ENCODE peak calls at places on chromosomes 16 and 17, in four cellular contexts. One of them, this sample, is unnamed.

GRCh38 chr17:303161-303560 is 49.4 kb downstream of the RPH3AL start:
- DNase-seq in psoas muscle: no peak
- DNase-seq in activated naive CD4-positive, alpha-beta T cell treated with anti-CD3 and anti-CD28 coated beads, Interleukin-2, amount 50 U/mL, for 16 hours: no peak
- DNase-seq in NCI-H2107: no peak
- DNase-seq in this sample: no peak

GRCh38 chr16:27738596-27738995 is 188.7 kb downstream of the KATNIP start:
- DNase-seq in activated naive CD4-positive, alpha-beta T cell treated with anti-CD3 and anti-CD28 coated beads, Interleukin-2, amount 50 U/mL, for 16 hours: no peak
- DNase-seq in NCI-H2107: no peak
- DNase-seq in psoas muscle: no peak
- DNase-seq in this sample: no peak

GRCh38 chr16:31875112-31875803 is 1.7 kb downstream of the ZNF267 start:
- DNase-seq in activated naive CD4-positive, alpha-beta T cell treated with anti-CD3 and anti-CD28 coated beads, Interleukin-2, amount 50 U/mL, for 16 hours: no peak
- DNase-seq in psoas muscle: no peak
- DNase-seq in NCI-H2107: no peak
- DNase-seq in this sample: no peak

GRCh38 chr16:66376114-66376513 is 9.6 kb downstream of the CDH5 start:
- DNase-seq in activated naive CD4-positive, alpha-beta T cell treated with anti-CD3 and anti-CD28 coated beads, Interleukin-2, amount 50 U/mL, for 16 hours: no peak
- DNase-seq in psoas muscle: no peak
- DNase-seq in NCI-H2107: no peak
- DNase-seq in this sample: no peak

GRCh38 chr17:79840204-79840988 is 1.2 kb upstream of the CBX4 start:
- DNase-seq in NCI-H2107: no peak
- DNase-seq in activated naive CD4-positive, alpha-beta T cell treated with anti-CD3 and anti-CD28 coated beads, Interleukin-2, amount 50 U/mL, for 16 hours: peak
- DNase-seq in psoas muscle: peak
- DNase-seq in this sample: no peak

GRCh38 chr17:38716368-38717005 is 11.4 kb downstream of the MLLT6 start:
- DNase-seq in NCI-H2107: no peak
- DNase-seq in psoas muscle: peak
- DNase-seq in activated naive CD4-positive, alpha-beta T cell treated with anti-CD3 and anti-CD28 coated beads, Interleukin-2, amount 50 U/mL, for 16 hours: no peak
- DNase-seq in this sample: no peak

GRCh38 chr17:57445051-57445450 is 188.7 kb downstream of the MSI2 start:
- DNase-seq in psoas muscle: no peak
- DNase-seq in activated naive CD4-positive, alpha-beta T cell treated with anti-CD3 and anti-CD28 coated beads, Interleukin-2, amount 50 U/mL, for 16 hours: no peak
- DNase-seq in NCI-H2107: no peak
- DNase-seq in this sample: peak

GRCh38 chr17:75003070-75003956 is 9.2 kb upstream of the MRPL58 start:
- DNase-seq in psoas muscle: no peak
- DNase-seq in NCI-H2107: no peak
- DNase-seq in activated naive CD4-positive, alpha-beta T cell treated with anti-CD3 and anti-CD28 coated beads, Interleukin-2, amount 50 U/mL, for 16 hours: no peak
- DNase-seq in this sample: no peak

GRCh38 chr16:546909-547770 is 13.1 kb upstream of the PRR35 start:
- DNase-seq in activated naive CD4-positive, alpha-beta T cell treated with anti-CD3 and anti-CD28 coated beads, Interleukin-2, amount 50 U/mL, for 16 hours: peak
- DNase-seq in psoas muscle: peak
- DNase-seq in NCI-H2107: no peak
- DNase-seq in this sample: no peak

GRCh38 chr16:10362077-10362863 is 23.6 kb upstream of the ATF7IP2 start:
- DNase-seq in activated naive CD4-positive, alpha-beta T cell treated with anti-CD3 and anti-CD28 coated beads, Interleukin-2, amount 50 U/mL, for 16 hours: no peak
- DNase-seq in psoas muscle: no peak
- DNase-seq in NCI-H2107: no peak
- DNase-seq in this sample: no peak

GRCh38 chr16:50067290-50067853 is 1.6 kb downstream of the HEATR3 start:
- DNase-seq in NCI-H2107: no peak
- DNase-seq in activated naive CD4-positive, alpha-beta T cell treated with anti-CD3 and anti-CD28 coated beads, Interleukin-2, amount 50 U/mL, for 16 hours: peak
- DNase-seq in psoas muscle: no peak
- DNase-seq in this sample: peak

GRCh38 chr16:58346831-58347371 is 45.4 kb upstream of the GINS3 start:
- DNase-seq in NCI-H2107: no peak
- DNase-seq in psoas muscle: no peak
- DNase-seq in activated naive CD4-positive, alpha-beta T cell treated with anti-CD3 and anti-CD28 coated beads, Interleukin-2, amount 50 U/mL, for 16 hours: no peak
- DNase-seq in this sample: no peak

GRCh38 chr17:65794572-65794971 is 233.1 kb upstream of the AXIN2 start:
- DNase-seq in psoas muscle: no peak
- DNase-seq in NCI-H2107: no peak
- DNase-seq in activated naive CD4-positive, alpha-beta T cell treated with anti-CD3 and anti-CD28 coated beads, Interleukin-2, amount 50 U/mL, for 16 hours: no peak
- DNase-seq in this sample: peak

GRCh38 chr17:5758651-5759050 is 174.3 kb upstream of the NLRP1 start:
- DNase-seq in NCI-H2107: no peak
- DNase-seq in activated naive CD4-positive, alpha-beta T cell treated with anti-CD3 and anti-CD28 coated beads, Interleukin-2, amount 50 U/mL, for 16 hours: no peak
- DNase-seq in psoas muscle: no peak
- DNase-seq in this sample: no peak

GRCh38 chr16:31094424-31095120 is at the start of gene VKORC1:
- DNase-seq in activated naive CD4-positive, alpha-beta T cell treated with anti-CD3 and anti-CD28 coated beads, Interleukin-2, amount 50 U/mL, for 16 hours: peak
- DNase-seq in psoas muscle: peak
- DNase-seq in NCI-H2107: peak
- DNase-seq in this sample: peak

GRCh38 chr17:71842991-71843390 is 277.8 kb upstream of the SOX9 start:
- DNase-seq in activated naive CD4-positive, alpha-beta T cell treated with anti-CD3 and anti-CD28 coated beads, Interleukin-2, amount 50 U/mL, for 16 hours: no peak
- DNase-seq in psoas muscle: no peak
- DNase-seq in NCI-H2107: no peak
- DNase-seq in this sample: no peak

GRCh38 chr17:10713336-10713735 is 15.9 kb downstream of the ADPRM start:
- DNase-seq in activated naive CD4-positive, alpha-beta T cell treated with anti-CD3 and anti-CD28 coated beads, Interleukin-2, amount 50 U/mL, for 16 hours: no peak
- DNase-seq in psoas muscle: no peak
- DNase-seq in NCI-H2107: no peak
- DNase-seq in this sample: no peak